ENCODE peak calls at places on chromosomes 4 and X, in six cellular contexts. C is NCI-H774; R is nephron progenitor cell; H is Kasumi-1; Y is RWPE1; Z is stimulated activated CD4-positive, alpha-beta T cell treated with anti-CD3 and anti-CD28 coated beads, Interleukin-1b, Interleukin-23, amount 100 ng/mL, for 4 hours. N is an unnamed sample.

GRCh38 chr4:112968456-112969159 is 80.8 kb upstream of the ANK2 start:
- DNase-seq in C (no peak), R (no peak), H (no peak), Y (no peak), Z (no peak), N (no peak)

GRCh38 chr4:130393246-130394041 is 1297.5 kb downstream of the C4orf33 start:
- DNase-seq in C (no peak), R (no peak), H (no peak), Y (no peak), Z (no peak), N (no peak)

GRCh38 chr4:16253127-16253960 is 27.1 kb upstream of the TAPT1 start:
- DNase-seq in C (no peak), R (no peak), H (no peak), Y (peak), Z (no peak), N (no peak)

GRCh38 chrX:17390325-17390992 is 15.5 kb downstream of the NHS start:
- DNase-seq in C (no peak), R (no peak), H (no peak), Y (no peak), Z (no peak), N (no peak)

GRCh38 chrX:16386126-16386525 is 218.8 kb downstream of the MAGEB17 start:
- DNase-seq in C (no peak), R (no peak), H (no peak), Y (no peak), Z (no peak), N (no peak)

GRCh38 chr4:113539408-113539807 is 222.1 kb downstream of the CAMK2D start:
- DNase-seq in C (no peak), R (no peak), H (no peak), Y (no peak), Z (no peak), N (no peak)

GRCh38 chr4:106818764-106819163 is 217.3 kb downstream of the DKK2 start:
- DNase-seq in C (no peak), R (no peak), H (peak), Y (no peak), Z (no peak), N (peak)

GRCh38 chr4:113666386-113667114 is 95.0 kb downstream of the CAMK2D start:
- DNase-seq in C (no peak), R (no peak), H (no peak), Y (no peak), Z (no peak), N (no peak)

GRCh38 chrX:2464677-2465166 is 36.1 kb downstream of the DHRSX start:
- DNase-seq in C (no peak), R (no peak), H (no peak), Y (no peak), Z (no peak), N (no peak)

GRCh38 chrX:20521245-20521644 is 254.5 kb upstream of the RPS6KA3 start:
- DNase-seq in C (no peak), R (no peak), H (no peak), Y (no peak), Z (no peak), N (no peak)

GRCh38 chrX:18271725-18272124 is 51.0 kb upstream of the BEND2 start:
- DNase-seq in C (no peak), R (no peak), H (no peak), Y (no peak), Z (no peak), N (no peak)

GRCh38 chr4:7806080-7806630 is 133.5 kb downstream of the AFAP1 start:
- DNase-seq in C (no peak), R (peak), H (no peak), Y (no peak), Z (no peak), N (peak)

GRCh38 chr4:8379281-8379680 is 61.2 kb downstream of the ACOX3 start:
- DNase-seq in C (no peak), R (no peak), H (no peak), Y (no peak), Z (no peak), N (no peak)

GRCh38 chr4:653080-653821 is 20.8 kb downstream of the ATP5ME start:
- DNase-seq in C (no peak), R (no peak), H (no peak), Y (no peak), Z (no peak), N (no peak)

N was measured in dermis blood vessel endothelial cell.